ENCODE peak calls at places on chromosomes 7 and 10, in four cellular contexts. W, M, Z and P are unnamed samples.

GRCh38 chr10:108392286-108392685 is 1227.8 kb upstream of the SORCS1 start:
- DNase-seq in W (no peak), M (no peak), Z (no peak), P (no peak)

GRCh38 chr7:124085168-124085567 is 52.3 kb upstream of the TMEM229A start:
- DNase-seq in W (peak; percentile 41), M (no peak), Z (no peak), P (no peak)

GRCh38 chr10:99630991-99631390 is 10.8 kb upstream of the SLC25A28 start:
- DNase-seq in W (no peak), M (no peak), Z (no peak), P (no peak)

GRCh38 chr7:22632674-22633073 is 94.3 kb upstream of the IL6 start:
- DNase-seq in W (no peak), M (no peak), Z (no peak), P (no peak)

GRCh38 chr7:68718059-68718685 is 880.1 kb upstream of the AUTS2 start:
- DNase-seq in W (peak; percentile 68), M (no peak), Z (no peak), P (no peak)

GRCh38 chr10:9645404-9645803 is 1372.3 kb upstream of the CELF2 start:
- DNase-seq in W (no peak), M (no peak), Z (no peak), P (no peak)

GRCh38 chr10:121405953-121406352 is 192.3 kb downstream of the FGFR2 start:
- DNase-seq in W (no peak), M (no peak), Z (no peak), P (no peak)

GRCh38 chr7:157669768-157670345 is 333.1 kb downstream of the DNAJB6 start:
- DNase-seq in W (no peak), M (no peak), Z (no peak), P (no peak)

GRCh38 chr10:3902054-3902808 is 117.2 kb upstream of the KLF6 start:
- DNase-seq in W (no peak), M (no peak), Z (peak; percentile 93), P (no peak)

GRCh38 chr7:18429547-18429946 is 66.0 kb upstream of the HDAC9 start:
- DNase-seq in W (no peak), M (no peak), Z (no peak), P (no peak)

GRCh38 chr10:60140681-60141632 is 234.6 kb upstream of the CCDC6 start:
- DNase-seq in W (no peak), M (no peak), Z (no peak), P (no peak)

GRCh38 chr7:112446431-112446830 is 3.8 kb upstream of the IFRD1 start:
- DNase-seq in W (no peak), M (no peak), Z (no peak), P (no peak)

GRCh38 chr7:67692425-67692824 is 695.8 kb downstream of the TYW1 start:
- DNase-seq in W (no peak), M (no peak), Z (no peak), P (no peak)

GRCh38 chr10:113062977-113063967 is 113.2 kb downstream of the TCF7L2 start:
- DNase-seq in W (no peak), M (no peak), Z (no peak), P (no peak)

GRCh38 chr7:47132471-47132870 is 449.4 kb downstream of the TNS3 start:
- DNase-seq in W (no peak), M (no peak), Z (no peak), P (no peak)

DNA sequence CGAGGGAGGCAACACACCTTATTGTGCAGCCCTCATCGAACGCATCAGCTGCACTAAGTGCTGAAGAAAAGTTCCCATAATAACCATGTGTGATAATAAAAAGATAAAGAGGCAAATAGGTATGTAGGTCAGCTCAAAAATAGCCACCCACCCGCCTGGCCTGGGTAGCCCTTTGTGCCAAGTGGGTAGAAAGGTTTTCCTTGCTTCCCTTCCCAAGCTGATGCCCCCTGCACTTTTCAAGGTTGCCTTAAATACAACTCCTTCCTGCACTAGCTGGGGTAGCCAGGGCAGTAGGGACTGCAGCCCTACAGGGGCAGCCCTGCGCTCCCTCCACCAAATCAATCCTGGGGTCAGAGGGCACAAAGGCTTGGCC is 13.5 kb upstream of the DDIT4 start:
- DNase-seq in W (no peak), M (no peak), Z (no peak), P (no peak)
- H3K4me1 ChIP-seq in W (peaks cover 20% of the 10 kb centered on the region), M (peaks cover 26% of the 10 kb centered on the region), Z (peaks cover 72% of the 10 kb centered on the region), P (peaks cover 47% of the 10 kb centered on the region)

GRCh38 chr10:69345402-69345801 is 67.1 kb downstream of the HK1 start:
- DNase-seq in W (no peak), M (no peak), Z (no peak), P (no peak)
- TF ChIP-seq SIN3A in W (no peak), M (no peak), Z (no peak), P (no peak)

DNA sequence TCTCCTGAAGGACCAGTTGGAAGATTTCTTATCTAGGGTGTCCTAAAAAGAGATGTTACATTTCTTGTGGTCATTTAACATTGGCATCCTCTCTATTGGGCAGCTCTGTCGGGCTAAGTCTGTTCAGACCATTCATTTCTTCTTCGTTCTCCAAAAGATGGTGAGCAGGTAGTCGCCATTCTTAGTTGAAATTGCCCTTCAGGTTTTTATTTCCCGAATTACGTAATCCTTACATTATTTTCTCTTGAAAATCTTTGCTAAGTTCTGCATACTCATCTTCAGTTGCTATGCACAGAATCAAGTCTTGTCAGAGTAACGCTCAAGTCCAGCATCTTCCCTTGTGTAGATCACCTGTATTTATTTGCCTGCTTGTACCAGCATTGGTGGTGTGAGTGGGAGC is 53.6 kb downstream of the DAGLB start:
- DNase-seq in W (no peak), M (no peak), Z (no peak), P (no peak)
- H3K4me1 ChIP-seq in W (peaks cover 19% of the 10 kb centered on the region), M (no peaks in the 10 kb centered on the region), Z (peaks cover 19% of the 10 kb centered on the region), P (peaks cover 22% of the 10 kb centered on the region)

GRCh38 chr10:75739454-75740143 is 308.2 kb downstream of the LRMDA start:
- DNase-seq in W (no peak), M (no peak), Z (no peak), P (no peak)

GRCh38 chr10:75743231-75743864 is 311.9 kb downstream of the LRMDA start:
- DNase-seq in W (no peak), M (no peak), Z (no peak), P (no peak)

GRCh38 chr10:75742355-75742754 is 310.9 kb downstream of the LRMDA start:
- DNase-seq in W (no peak), M (no peak), Z (no peak), P (no peak)

GRCh38 chr10:75736889-75737610 is 305.6 kb downstream of the LRMDA start:
- DNase-seq in W (no peak), M (no peak), Z (no peak), P (no peak)

DNA sequence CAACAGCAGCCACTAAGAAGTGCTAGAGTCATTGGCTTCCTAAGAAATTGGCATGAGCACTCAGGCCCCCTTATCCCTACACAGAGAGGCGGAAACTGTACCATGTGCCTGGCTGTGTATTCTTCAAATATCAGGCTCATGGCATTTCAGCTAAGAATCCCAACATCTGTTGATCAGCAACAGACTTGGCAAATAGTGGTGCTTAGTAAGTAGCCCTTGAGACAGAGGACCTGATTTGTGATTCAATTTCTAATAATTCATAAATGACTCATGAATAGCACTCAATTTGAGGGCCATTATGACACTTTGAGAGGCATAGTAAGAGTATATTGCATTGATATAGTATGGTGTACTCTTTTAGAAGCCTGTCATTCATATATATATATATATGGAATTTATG is 309.1 kb downstream of the LRMDA start:
- DNase-seq in W (no peak), M (no peak), Z (no peak), P (no peak)
- TF ChIP-seq SIN3A in W (no peak), M (no peak), Z (no peak), P (no peak)

DNA sequence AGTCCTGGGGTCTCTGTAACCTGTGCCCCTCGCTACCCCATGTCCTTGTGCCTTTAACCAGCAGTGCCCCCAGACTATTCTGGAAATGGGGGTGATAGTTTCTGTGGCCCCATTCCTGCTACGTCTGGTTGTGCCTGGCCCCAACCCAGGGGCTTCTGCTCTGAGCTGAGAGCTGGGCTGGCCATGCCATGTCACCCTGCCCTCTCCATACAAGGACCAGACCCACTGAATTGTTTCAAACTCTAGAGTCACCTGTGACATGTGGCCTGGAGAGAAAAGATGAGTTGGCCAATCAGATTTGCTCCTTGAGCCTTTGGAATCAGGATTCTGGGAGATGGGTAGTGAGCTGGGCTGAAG is 108.6 kb downstream of the GRK5 start:
- DNase-seq in W (no peak), M (no peak), Z (no peak), P (no peak)
- H3K4me1 ChIP-seq in W (peaks cover 36% of the 10 kb centered on the region), M (peaks cover 33% of the 10 kb centered on the region), Z (peaks cover 49% of the 10 kb centered on the region), P (peaks cover 60% of the 10 kb centered on the region)

DNA sequence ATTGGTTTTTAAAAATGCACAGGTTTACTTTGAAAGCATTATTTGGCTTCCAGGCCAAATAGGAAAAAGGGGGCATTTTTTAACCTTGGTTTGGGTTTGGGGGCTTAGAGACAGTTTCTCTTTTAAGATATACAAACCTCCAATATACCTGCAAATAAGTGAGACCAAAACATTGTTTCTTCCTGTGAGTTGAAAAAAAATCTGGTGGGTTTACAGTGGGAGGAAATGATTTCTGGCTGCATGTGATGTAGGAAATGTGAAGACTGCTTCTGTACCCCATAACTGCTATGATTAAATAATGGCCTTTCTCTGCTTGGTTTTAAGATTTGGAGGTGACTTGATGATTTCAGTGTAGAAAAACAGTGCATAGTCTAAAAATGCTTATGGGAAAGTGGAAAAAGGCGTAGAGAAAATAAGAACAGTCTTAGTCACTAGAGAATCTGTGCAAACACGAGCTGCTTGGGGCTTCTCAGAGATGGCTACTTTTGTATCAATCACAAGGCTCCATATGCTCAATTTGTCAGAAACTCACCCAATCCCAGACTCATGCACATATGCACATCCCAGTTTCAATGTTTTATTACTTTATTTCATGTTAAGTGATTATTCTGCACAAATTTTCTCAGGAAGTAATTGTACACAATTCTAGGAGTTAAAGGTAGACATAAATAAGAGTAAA is 22.1 kb upstream of the PRKCQ start:
- DNase-seq in W (no peak), M (no peak), Z (no peak), P (no peak)
- TF ChIP-seq SIN3A in W (no peak), M (no peak), Z (no peak), P (no peak)